ENCODE peak calls at places on chromosomes 6 and 20, in five cellular contexts. K is aorta, S is Calu3, N is COR-L47, M is NCI-H2081. U is an unnamed sample.

GRCh38 chr6:106434530-106434929 is 74.0 kb downstream of the CRYBG1 start:
- DNase-seq in K (no peak), S (no peak), N (no peak), M (no peak), U (no peak)

GRCh38 chr6:3744211-3744900 is 7.2 kb downstream of the PXDC1 start:
- DNase-seq in K (peak), S (no peak), N (no peak), M (no peak), U (no peak)

GRCh38 chr6:9116026-9116425 is 680.7 kb upstream of the SLC35B3 start:
- DNase-seq in K (no peak), S (no peak), N (no peak), M (no peak), U (no peak)

GRCh38 chr6:110874880-110875547 is 429 bp downstream of the AMD1 start:
- DNase-seq in K (peak), S (peak), N (no peak), M (peak), U (no peak)

GRCh38 chr6:149032599-149033405 is 284.7 kb upstream of the TAB2 start:
- DNase-seq in K (no peak), S (no peak), N (no peak), M (no peak), U (no peak)

GRCh38 chr20:2301164-2301622 is 5.4 kb downstream of the TGM3 start:
- DNase-seq in K (peak), S (no peak), N (no peak), M (no peak), U (no peak)

GRCh38 chr6:73328790-73329189 is 25.3 kb downstream of the DPPA5 start:
- DNase-seq in K (no peak), S (no peak), N (no peak), M (no peak), U (no peak)

GRCh38 chr6:138785980-138786379 is 9.9 kb upstream of the ECT2L start:
- DNase-seq in K (no peak), S (no peak), N (no peak), M (no peak), U (no peak)

GRCh38 chr20:58712823-58713731 is 20.5 kb downstream of the NPEPL1 start:
- DNase-seq in K (no peak), S (no peak), N (no peak), M (no peak), U (no peak)

GRCh38 chr6:52420668-52421358 is 671 bp downstream of the EFHC1 start:
- DNase-seq in K (no peak), S (peak), N (peak), M (peak), U (peak)

GRCh38 chr6:82410151-82410621 is 46.6 kb downstream of the TPBG start:
- DNase-seq in K (no peak), S (no peak), N (no peak), M (no peak), U (no peak)

GRCh38 chr6:76532647-76533046 is 460.2 kb upstream of the IMPG1 start:
- DNase-seq in K (no peak), S (no peak), N (no peak), M (no peak), U (no peak)

GRCh38 chr6:80183019-80183418 is 76.5 kb downstream of the BCKDHB start:
- DNase-seq in K (no peak), S (no peak), N (no peak), M (no peak), U (no peak)

GRCh38 chr20:56343861-56344381 is 14.9 kb upstream of the FAM210B start:
- DNase-seq in K (no peak), S (peak), N (no peak), M (no peak), U (no peak)

GRCh38 chr6:13700232-13700631 is 11.4 kb downstream of the RANBP9 start:
- DNase-seq in K (no peak), S (no peak), N (no peak), M (no peak), U (no peak)

GRCh38 chr6:111552999-111553398 is 52.7 kb downstream of the TRAF3IP2 start:
- DNase-seq in K (no peak), S (no peak), N (peak), M (peak), U (peak)

GRCh38 chr6:137148291-137149076 is 25.0 kb downstream of the IL22RA2 start:
- DNase-seq in K (no peak), S (no peak), N (no peak), M (no peak), U (no peak)

GRCh38 chr6:18307006-18307405 is 42.7 kb upstream of the DEK start:
- DNase-seq in K (no peak), S (no peak), N (no peak), M (no peak), U (no peak)

GRCh38 chr6:139472341-139473038 is 98.0 kb upstream of the CITED2 start:
- DNase-seq in K (no peak), S (no peak), N (no peak), M (no peak), U (no peak)

GRCh38 chr20:24985802-24986201 is 6.7 kb downstream of the APMAP start:
- DNase-seq in K (no peak), S (no peak), N (no peak), M (no peak), U (no peak)

GRCh38 chr6:152136449-152136825 is 329.0 kb downstream of the ESR1 start:
- DNase-seq in K (no peak), S (no peak), N (no peak), M (peak), U (peak)

GRCh38 chr20:59993736-59994484 is 35.7 kb downstream of the CDH26 start:
- DNase-seq in K (no peak), S (no peak), N (no peak), M (no peak), U (no peak)

GRCh38 chr6:11899645-11900044 is 112.5 kb upstream of the HIVEP1 start:
- DNase-seq in K (no peak), S (no peak), N (no peak), M (no peak), U (no peak)

GRCh38 chr20:43916875-43917371 is 2.3 kb downstream of the TOX2 start:
- DNase-seq in K (no peak), S (no peak), N (no peak), M (no peak), U (no peak)

GRCh38 chr6:74805841-74806696 is 399.8 kb downstream of the COL12A1 start:
- DNase-seq in K (no peak), S (no peak), N (no peak), M (no peak), U (no peak)

GRCh38 chr6:149862901-149863595 is 1.1 kb downstream of the LRP11 start:
- DNase-seq in K (peak), S (peak), N (no peak), M (peak), U (peak)

GRCh38 chr6:113645576-113645970 is 211.6 kb upstream of the MARCKS start:
- DNase-seq in K (no peak), S (no peak), N (no peak), M (no peak), U (no peak)

GRCh38 chr6:109121411-109121810 is 26.1 kb downstream of the CEP57L1 start:
- DNase-seq in K (no peak), S (no peak), N (no peak), M (no peak), U (no peak)

GRCh38 chr6:132491303-132491702 is 21.6 kb downstream of the STX7 start:
- DNase-seq in K (peak), S (no peak), N (no peak), M (no peak), U (no peak)

GRCh38 chr6:18613511-18613910 is 226.4 kb downstream of the RNF144B start:
- DNase-seq in K (no peak), S (no peak), N (no peak), M (no peak), U (no peak)

GRCh38 chr20:21191839-21192238 is 66.0 kb downstream of the KIZ start:
- DNase-seq in K (no peak), S (no peak), N (no peak), M (no peak), U (no peak)

GRCh38 chr20:48769111-48769879 is 58.5 kb downstream of the PREX1 start:
- DNase-seq in K (no peak), S (peak), N (no peak), M (no peak), U (peak)

GRCh38 chr6:85923013-85923430 is 280.3 kb upstream of the SYNCRIP start:
- DNase-seq in K (no peak), S (peak), N (peak), M (peak), U (peak)

GRCh38 chr6:17233531-17233930 is 47.6 kb upstream of the RBM24 start:
- DNase-seq in K (no peak), S (no peak), N (no peak), M (no peak), U (no peak)

GRCh38 chr6:149929422-149929821 is 6.5 kb upstream of the RAET1G start:
- DNase-seq in K (no peak), S (peak), N (no peak), M (no peak), U (no peak)

GRCh38 chr6:153084393-153084792 is 46.7 kb downstream of the RGS17 start:
- DNase-seq in K (no peak), S (no peak), N (no peak), M (no peak), U (no peak)

GRCh38 chr6:159217595-159218275 is 48.5 kb downstream of the FNDC1 start:
- DNase-seq in K (no peak), S (peak), N (peak), M (no peak), U (peak)

U was measured in SHP77.